ENCODE peak calls at places on chromosome 19, in seven cellular contexts. U is hepatocyte, N is mesenchymal stem cell, Q is mammary epithelial cell, S is IMR-90, G is fibroblast of lung, X is neuronal stem cell. T is an unnamed sample. For H3K4me1, the result is how much of the 10 kb centered on the place peaks cover.

GRCh38 chr19:29467824-29468401 is 57.9 kb upstream of the VSTM2B start:
- DNase-seq in Q (peak), X (peak), S (peak), N (no peak), G (no peak), U (peak), T (no peak)

GRCh38 chr19:45667620-45668341 is at the start of gene GIPR:
- DNase-seq in X (no peak), Q (peak), N (peak), U (peak), G (no peak), S (peak), T (peak)

GRCh38 chr19:45779231-45780145 is 2.8 kb downstream of the DMPK start:
- DNase-seq in Q (peak), G (no peak), S (no peak), U (peak), X (peak), N (peak), T (peak)

GRCh38 chr19:12884202-12884601 is 2.8 kb downstream of the KLF1 start:
- DNase-seq in U (no peak), X (no peak), N (no peak), S (no peak), G (no peak), Q (no peak), T (peak)

GRCh38 chr19:17685451-17686026 is 2.6 kb downstream of the UNC13A start:
- DNase-seq in G (no peak), X (no peak), N (no peak), U (no peak), Q (no peak), S (no peak), T (peak)

GRCh38 chr19:11087870-11088507 is 1.3 kb upstream of the LDLR start:
- DNase-seq in N (no peak), G (no peak), S (no peak), U (no peak), X (no peak), Q (no peak), T (no peak)

GRCh38 chr19:8355631-8356402 is 8.1 kb upstream of the ANGPTL4 start:
- DNase-seq in G (peak), Q (peak), S (peak), X (no peak), N (peak), U (peak), T (peak)

GRCh38 chr19:9597027-9597426 is 12.7 kb upstream of the ZNF121 start:
- DNase-seq in X (no peak), N (peak), G (peak), S (peak), U (no peak), Q (peak), T (peak)

GRCh38 chr19:3186891-3187661 is 1.3 kb downstream of the NCLN start:
- DNase-seq in X (no peak), U (no peak), N (peak), G (no peak), S (no peak), Q (no peak), T (no peak)

GRCh38 chr19:45472557-45473365 is 5.0 kb downstream of the FOSB start:
- DNase-seq in U (peak), G (no peak), N (peak), Q (no peak), S (no peak), X (no peak), T (no peak)

GRCh38 chr19:46963093-46963734 is 56.4 kb upstream of the NPAS1 start:
- DNase-seq in U (no peak), G (peak), Q (no peak), X (no peak), N (peak), S (peak), T (peak)

GRCh38 chr19:53422551-53422950 is 9.2 kb upstream of the ZNF761 start:
- DNase-seq in X (no peak), G (no peak), S (no peak), Q (no peak), U (no peak), N (no peak), T (no peak)

GRCh38 chr19:13984875-13985741 is 21.0 kb downstream of the RFX1 start:
- DNase-seq in G (no peak), U (no peak), Q (no peak), S (no peak), X (no peak), N (no peak), T (peak)

GRCh38 chr19:9847087-9847671 is 12.1 kb downstream of the PIN1 start:
- DNase-seq in U (peak), N (peak), S (peak), X (no peak), G (peak), Q (peak), T (peak)

GRCh38 chr19:489418-490196 is 6.7 kb upstream of the MADCAM1 start:
- DNase-seq in X (no peak), S (peak), Q (no peak), N (peak), U (peak), G (peak), T (peak)

GRCh38 chr19:8093740-8094139 is 41.2 kb downstream of the CCL25 start:
- DNase-seq in N (no peak), G (no peak), U (no peak), S (no peak), Q (no peak), X (no peak), T (no peak)

GRCh38 chr19:38264486-38265212 is at the start of gene SPINT2:
- DNase-seq in U (no peak), Q (no peak), N (no peak), G (no peak), X (peak), S (no peak), T (peak)

GRCh38 chr19:17292301-17293074 is 10.7 kb downstream of the ABHD8 start:
- DNase-seq in G (peak), X (peak), S (peak), Q (peak), U (peak), N (peak), T (peak)

GRCh38 chr19:38522915-38523314 is 89.4 kb downstream of the RYR1 start:
- DNase-seq in N (no peak), U (no peak), G (no peak), S (no peak), X (no peak), Q (no peak), T (peak)

GRCh38 chr19:55550321-55550650 is 4.9 kb upstream of the SBK3 start:
- DNase-seq in G (no peak), Q (no peak), X (peak), S (no peak), U (no peak), N (no peak), T (peak)

GRCh38 chr19:2315818-2316353 is 7.9 kb upstream of the LINGO3 start:
- DNase-seq in G (peak), S (peak), X (peak), Q (no peak), N (peak), U (peak), T (peak)

GRCh38 chr19:18009412-18010066 is 1.6 kb downstream of the ARRDC2 start:
- DNase-seq in G (no peak), U (no peak), S (peak), X (no peak), N (peak), Q (no peak), T (peak)

GRCh38 chr19:48737360-48737998 is 2.9 kb downstream of the RASIP1 start:
- DNase-seq in X (no peak), N (no peak), G (no peak), U (no peak), S (no peak), Q (no peak), T (peak)
- H3K4me2 ChIP-seq in X (no peak), N (no peak), G (no peak), U (no peak), S (no peak), Q (no peak), T (no peak)

GRCh38 chr19:4368128-4368820 is 24.9 kb downstream of the MPND start:
- DNase-seq in N (no peak), X (no peak), Q (peak), G (no peak), U (no peak), S (peak), T (peak)
- H3K4me1 ChIP-seq in N (half or more), X (under half), Q (under half), G (under half), U (under half), S (under half), T (under half)

GRCh38 chr19:39830847-39831246 is 3.1 kb downstream of the DYRK1B start:
- DNase-seq in N (no peak), X (no peak), G (no peak), S (no peak), Q (no peak), U (no peak), T (peak)
- H3K4me2 ChIP-seq in N (peak), X (no peak), G (no peak), S (no peak), Q (no peak), U (no peak), T (no peak)

GRCh38 chr19:41870401-41870873 is 6.6 kb upstream of the CD79A start:
- DNase-seq in X (no peak), Q (no peak), S (peak), G (peak), U (peak), N (peak), T (peak)
- H3K4me1 ChIP-seq in X (under half), Q (under half), S (under half), G (under half), U (under half), N (under half), T (under half)

DNA sequence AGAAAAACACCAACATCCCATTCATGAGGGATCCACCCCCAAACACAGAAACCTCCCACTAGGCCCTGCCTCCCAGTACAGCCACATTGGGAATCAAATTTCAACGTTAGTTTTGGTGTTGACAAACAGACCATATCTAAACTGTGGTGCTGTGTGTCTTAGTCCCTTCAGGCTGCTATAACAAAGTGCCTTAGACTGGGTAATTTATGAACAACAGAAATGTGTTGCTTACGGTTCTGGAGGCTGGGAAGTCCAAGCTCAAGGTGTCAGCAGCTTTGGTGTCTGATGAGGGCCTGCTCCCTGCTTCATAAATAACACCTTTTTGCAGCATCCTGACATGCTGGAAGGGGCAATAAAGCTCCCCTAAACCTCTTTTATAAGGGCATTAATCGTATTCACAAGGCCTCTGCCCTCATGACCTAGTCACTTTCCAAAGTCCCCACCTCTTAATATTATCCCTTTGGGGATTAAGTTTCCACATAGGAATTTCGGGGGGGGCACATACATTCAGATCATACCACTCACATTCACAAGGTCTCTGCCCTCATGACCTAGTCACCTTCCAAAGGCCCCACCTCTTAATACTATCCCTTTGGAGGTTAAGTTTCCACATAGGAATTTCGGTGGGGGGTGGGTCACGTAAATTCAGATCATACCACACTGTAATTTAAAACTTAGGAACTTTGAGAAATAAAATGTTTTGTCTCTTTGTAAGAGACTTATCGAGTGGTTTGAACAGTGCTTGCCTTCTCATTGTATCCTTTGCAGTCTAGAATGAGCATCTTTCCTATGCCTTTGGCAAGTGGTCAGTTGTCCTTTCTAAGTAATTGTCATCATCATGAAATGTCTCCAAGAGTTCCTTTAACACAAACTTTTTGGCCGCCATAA is 27.6 kb downstream of the ZNF507 start:
- DNase-seq in Q (no peak), X (no peak), S (no peak), G (no peak), U (no peak), N (no peak), T (no peak)
- H3K4me2 ChIP-seq in Q (peak), X (no peak), S (peak), G (peak), U (peak), N (peak), T (peak)

T was measured in osteoblast.